ENCODE peak calls at places on chromosomes 13 and 19, in six cellular contexts. J is spleen, C is esophagus muscularis mucosa, H is lower lobe of right lung, T is PC-3, M is stomach. P is an unnamed sample.
A peak's percentile ranks its signal among the peaks of the same experiment; 100 is the strongest.

GRCh38 chr19:16898306-16899015 is 9.7 kb downstream of the F2RL3 start:
- DNase-seq in J (no peak), C (no peak), H (no peak), T (no peak), M (no peak), P (no peak)

GRCh38 chr19:19068659-19069509 is 5.1 kb downstream of the SLC25A42 start:
- DNase-seq in J (no peak), C (no peak), H (no peak), T (no peak), M (no peak), P (no peak)

GRCh38 chr19:58474291-58474996 is 1.7 kb upstream of the ZNF446 start:
- DNase-seq in J (no peak), C (no peak), H (no peak), T (no peak), M (no peak), P (no peak)

GRCh38 chr13:72567566-72567965 is 159.9 kb downstream of the MZT1 start:
- DNase-seq in J (no peak), C (no peak), H (no peak), T (no peak), M (no peak), P (no peak)

GRCh38 chr13:91228083-91228482 is 119.4 kb upstream of the MIR17HG start:
- DNase-seq in J (no peak), C (no peak), H (no peak), T (no peak), M (no peak), P (no peak)

GRCh38 chr19:11420894-11421606 is 1.9 kb upstream of the RGL3 start:
- DNase-seq in J (no peak), C (no peak), H (no peak), T (no peak), M (no peak), P (peak; percentile 74)

GRCh38 chr13:91078093-91078679 is 269.3 kb upstream of the MIR17HG start:
- DNase-seq in J (no peak), C (no peak), H (no peak), T (peak; percentile 21), M (no peak), P (no peak)

GRCh38 chr19:12723643-12724426 is at the start of gene TNPO2:
- DNase-seq in J (peak; percentile 89), C (no peak), H (no peak), T (peak; percentile 74), M (peak; percentile 60), P (peak; percentile 51)

GRCh38 chr13:95002968-95003813 is 290.8 kb upstream of the SOX21 start:
- DNase-seq in J (no peak), C (no peak), H (no peak), T (no peak), M (no peak), P (peak; percentile 57)

GRCh38 chr13:53260594-53260993 is 232.0 kb downstream of the OLFM4 start:
- DNase-seq in J (no peak), C (no peak), H (no peak), T (no peak), M (no peak), P (no peak)

GRCh38 chr13:46531953-46532352 is 21.0 kb upstream of the LRCH1 start:
- DNase-seq in J (no peak), C (no peak), H (no peak), T (peak; percentile 16), M (no peak), P (no peak)

GRCh38 chr19:18291590-18292459 is 10.4 kb upstream of the JUND start:
- DNase-seq in J (peak; percentile 98), C (no peak), H (peak; percentile 95), T (peak; percentile 35), M (peak; percentile 82), P (peak; percentile 66)

DNA sequence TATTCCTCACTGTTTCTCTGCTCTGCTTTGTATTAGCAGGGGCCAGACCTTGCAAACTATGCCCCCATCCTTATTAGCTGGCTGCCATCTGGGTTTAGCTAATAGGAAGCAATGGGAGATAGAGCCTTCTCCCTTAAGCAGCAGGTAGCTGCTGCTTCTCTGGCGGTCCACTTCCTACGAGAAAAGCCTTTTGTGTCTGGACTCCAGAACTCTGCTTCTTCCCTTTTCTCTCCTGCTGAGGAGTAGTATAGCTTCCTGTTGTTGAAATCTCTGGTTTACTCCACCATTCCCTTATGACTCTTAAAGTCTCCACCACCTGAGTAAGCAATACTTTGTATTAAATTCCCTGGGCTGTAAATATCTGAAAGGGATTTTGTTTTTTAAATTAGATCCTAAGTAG is 147.1 kb downstream of the DNAJC15 start:
- DNase-seq in J (no peak), C (peak; percentile 17), H (no peak), T (no peak), M (no peak), P (no peak)
- H3K4me1 ChIP-seq in J (no peaks in the 10 kb centered on the region), C (no peaks in the 10 kb centered on the region), H (no peaks in the 10 kb centered on the region), T (no peaks in the 10 kb centered on the region), M (no peaks in the 10 kb centered on the region), P (no peaks in the 10 kb centered on the region)

DNA sequence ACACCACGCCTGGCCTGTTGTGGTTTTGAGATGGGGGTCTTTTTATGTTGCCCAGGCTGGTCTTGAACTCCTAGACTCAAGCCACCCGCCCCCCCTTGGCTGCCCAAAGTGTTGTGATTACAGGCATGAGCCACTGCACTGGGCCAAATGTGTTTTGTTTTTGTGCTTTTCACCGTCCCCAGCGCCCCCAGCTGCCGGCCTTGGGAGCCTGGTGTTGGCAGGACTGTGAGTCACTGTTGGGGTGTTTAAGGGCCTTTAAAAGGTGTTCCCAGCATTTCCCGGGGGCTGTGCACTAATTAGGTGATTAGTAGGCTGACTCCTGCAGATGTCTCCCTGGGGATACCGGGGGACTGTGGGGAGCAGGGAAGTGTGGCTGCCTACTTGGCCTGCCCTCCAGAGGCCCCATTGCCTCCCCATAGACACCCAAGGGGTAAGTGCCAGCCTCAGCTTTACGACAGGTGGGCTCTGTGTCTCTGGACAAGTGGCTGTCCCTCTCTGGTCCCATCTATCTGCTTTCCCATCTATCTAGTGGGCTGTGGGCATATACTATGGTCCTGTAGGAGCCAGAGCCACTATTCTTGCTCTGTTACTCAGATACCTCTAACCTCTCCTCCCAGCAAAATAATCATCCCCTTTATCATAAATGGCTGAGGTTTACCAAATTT is 11.8 kb upstream of the TLE5 start:
- DNase-seq in J (no peak), C (no peak), H (no peak), T (no peak), M (no peak), P (no peak)
- TF ChIP-seq CTCF in J (no peak), C (no peak), H (no peak), T (no peak), M (no peak), P (no peak)

GRCh38 chr19:41245779-41246297 is 18.3 kb upstream of the HNRNPUL1 start:
- DNase-seq in J (no peak), C (no peak), H (no peak), T (no peak), M (no peak), P (no peak)
- H3K36me3 ChIP-seq in J (no peaks in the 10 kb centered on the region), C (peaks cover 75% of the 10 kb centered on the region), H (peaks cover 90% of the 10 kb centered on the region), T (peaks cover 20% of the 10 kb centered on the region), M (peaks cover 23% of the 10 kb centered on the region), P (no peaks in the 10 kb centered on the region)

GRCh38 chr19:6172074-6172863 is 36.8 kb downstream of the ACSBG2 start:
- DNase-seq in J (no peak), C (no peak), H (no peak), T (no peak), M (no peak), P (no peak)

GRCh38 chr19:6173190-6173589 is 37.7 kb downstream of the ACSBG2 start:
- DNase-seq in J (no peak), C (no peak), H (no peak), T (no peak), M (no peak), P (peak; percentile 85)
- H3K4me1 ChIP-seq in J (no peaks in the 10 kb centered on the region), C (no peaks in the 10 kb centered on the region), H (no peaks in the 10 kb centered on the region), T (no peaks in the 10 kb centered on the region), M (no peaks in the 10 kb centered on the region), P (no peaks in the 10 kb centered on the region)

DNA sequence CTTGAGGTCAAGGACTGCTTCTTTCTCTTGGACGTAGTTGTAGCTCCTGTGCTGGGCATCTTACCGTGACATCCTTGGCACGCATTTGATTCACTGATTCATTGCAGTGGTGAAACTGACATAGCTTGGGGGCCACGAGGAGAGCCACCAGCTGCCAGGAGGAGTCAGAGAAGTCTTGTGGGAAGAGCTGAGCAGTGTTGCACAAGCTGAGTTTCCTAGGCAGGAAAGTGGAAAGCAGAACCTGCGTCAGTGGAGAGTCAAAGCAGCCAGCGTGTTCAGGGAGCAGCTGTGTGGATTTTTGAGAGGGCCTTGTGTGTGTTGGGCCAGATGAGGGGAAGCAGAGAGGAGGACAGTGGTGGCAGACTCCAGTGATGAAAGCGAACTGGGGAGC is 5.3 kb upstream of the GPR183 start:
- DNase-seq in J (no peak), C (no peak), H (peak; percentile 75), T (no peak), M (no peak), P (no peak)
- TF ChIP-seq CTCF in J (no peak), C (no peak), H (no peak), T (no peak), M (no peak), P (no peak)

GRCh38 chr13:48595330-48596127 is 58.2 kb upstream of the CYSLTR2 start:
- DNase-seq in J (no peak), C (peak; percentile 91), H (no peak), T (peak; percentile 65), M (peak; percentile 63), P (peak; percentile 66)

GRCh38 chr13:48594080-48594815 is 59.5 kb upstream of the CYSLTR2 start:
- DNase-seq in J (no peak), C (peak; percentile 75), H (no peak), T (no peak), M (no peak), P (no peak)

GRCh38 chr13:48593551-48593950 is 60.2 kb upstream of the CYSLTR2 start:
- DNase-seq in J (no peak), C (peak; percentile 31), H (no peak), T (no peak), M (no peak), P (no peak)

GRCh38 chr13:48591889-48592725 is 59.2 kb upstream of the RCBTB2 start:
- DNase-seq in J (no peak), C (no peak), H (no peak), T (no peak), M (no peak), P (no peak)

GRCh38 chr13:48596128-48596429 is 57.6 kb upstream of the CYSLTR2 start:
- DNase-seq in J (no peak), C (peak; percentile 70), H (no peak), T (no peak), M (peak; percentile 47), P (peak; percentile 26)
- H3K36me3 ChIP-seq in J (no peaks in the 10 kb centered on the region), C (no peaks in the 10 kb centered on the region), H (no peaks in the 10 kb centered on the region), T (no peaks in the 10 kb centered on the region), M (no peaks in the 10 kb centered on the region), P (no peaks in the 10 kb centered on the region)

GRCh38 chr13:28429096-28429495 is 65.8 kb downstream of the FLT1 start:
- DNase-seq in J (no peak), C (no peak), H (no peak), T (no peak), M (no peak), P (no peak)

GRCh38 chr13:28438598-28439334 is 56.2 kb downstream of the FLT1 start:
- DNase-seq in J (no peak), C (no peak), H (no peak), T (no peak), M (no peak), P (no peak)

GRCh38 chr13:28429685-28430290 is 65.1 kb downstream of the FLT1 start:
- DNase-seq in J (no peak), C (no peak), H (no peak), T (no peak), M (no peak), P (no peak)

GRCh38 chr13:28438067-28438466 is 56.9 kb downstream of the FLT1 start:
- DNase-seq in J (no peak), C (no peak), H (no peak), T (no peak), M (no peak), P (no peak)

GRCh38 chr13:28434934-28435333 is 60.0 kb downstream of the FLT1 start:
- DNase-seq in J (no peak), C (no peak), H (no peak), T (no peak), M (no peak), P (no peak)
- H3K4me1 ChIP-seq in J (peaks cover 4% of the 10 kb centered on the region), C (no peaks in the 10 kb centered on the region), H (no peaks in the 10 kb centered on the region), T (no peaks in the 10 kb centered on the region), M (no peaks in the 10 kb centered on the region), P (no peaks in the 10 kb centered on the region)